ENCODE peak calls at places on chromosomes 3 and 15, in seven cellular contexts. N, E, I, R, D, X and Z are unnamed samples.

GRCh38 chr15:36501063-36501678 is 78.3 kb upstream of the CDIN1 start:
- DNase-seq in R (peak), D (no peak), E (peak), X (no peak), N (peak), I (peak), Z (peak)

GRCh38 chr15:61404567-61404966 is 175.5 kb upstream of the RORA start:
- DNase-seq in X (no peak), D (no peak), N (no peak), E (no peak), I (peak), R (no peak), Z (no peak)

GRCh38 chr15:31485911-31486461 is 159.4 kb downstream of the KLF13 start:
- DNase-seq in R (no peak), X (peak), E (peak), N (no peak), D (no peak), I (no peak), Z (no peak)

GRCh38 chr3:170689218-170689874 is 103.5 kb upstream of the SLC7A14 start:
- DNase-seq in E (peak), D (no peak), R (peak), I (peak), X (no peak), N (peak), Z (no peak)

GRCh38 chr3:65348596-65348995 is 660.8 kb upstream of the ADAMTS9 start:
- DNase-seq in R (no peak), E (peak), N (no peak), D (no peak), X (no peak), I (no peak), Z (no peak)

GRCh38 chr3:13712682-13713180 is 163.8 kb downstream of the FBLN2 start:
- DNase-seq in R (no peak), N (no peak), X (peak), D (no peak), E (no peak), I (no peak), Z (no peak)

GRCh38 chr3:133991637-133992036 is 38.1 kb downstream of the SLCO2A1 start:
- DNase-seq in I (peak), X (no peak), E (peak), N (no peak), R (no peak), D (no peak), Z (no peak)

GRCh38 chr3:146750196-146750595 is 145.1 kb upstream of the PLSCR5 start:
- DNase-seq in D (no peak), X (no peak), R (no peak), E (peak), N (no peak), I (peak), Z (no peak)

GRCh38 chr15:72979308-72979707 is 73.0 kb upstream of the NEO1 start:
- DNase-seq in X (no peak), E (no peak), R (no peak), D (no peak), I (no peak), N (no peak), Z (no peak)

GRCh38 chr3:177371903-177372302 is 174.6 kb upstream of the TBL1XR1 start:
- DNase-seq in N (no peak), R (no peak), I (no peak), D (no peak), X (no peak), E (no peak), Z (no peak)

GRCh38 chr15:64581408-64581761 is 121.0 kb downstream of the ZNF609 start:
- DNase-seq in R (no peak), I (no peak), D (no peak), N (no peak), X (no peak), E (no peak), Z (no peak)

GRCh38 chr15:49421991-49422390 is 1.1 kb upstream of the FGF7 start:
- DNase-seq in I (peak), R (peak), X (no peak), E (peak), N (peak), D (no peak), Z (peak)

GRCh38 chr3:12004741-12005513 is 739 bp downstream of the SYN2 start:
- DNase-seq in X (peak), I (no peak), N (no peak), E (no peak), D (no peak), R (peak), Z (peak)

GRCh38 chr15:90200534-90201139 is 493 bp upstream of the SEMA4B start:
- DNase-seq in R (no peak), N (no peak), E (no peak), I (no peak), D (no peak), X (no peak), Z (no peak)

GRCh38 chr3:112132975-112133448 is at the start of gene GCSAM:
- DNase-seq in E (no peak), R (peak), X (no peak), I (peak), D (peak), N (no peak), Z (no peak)

GRCh38 chr3:120033594-120033993 is 60.7 kb downstream of the GSK3B start:
- DNase-seq in X (no peak), I (no peak), E (no peak), N (no peak), R (no peak), D (no peak), Z (no peak)

GRCh38 chr15:101723161-101723873 is 956 bp downstream of the TARS3 start:
- DNase-seq in X (no peak), D (peak), I (no peak), R (peak), N (peak), E (peak), Z (no peak)

GRCh38 chr3:148512648-148513047 is 185.1 kb upstream of the AGTR1 start:
- DNase-seq in D (no peak), E (peak), I (no peak), N (no peak), X (no peak), R (no peak), Z (no peak)

GRCh38 chr15:70281811-70282307 is 184.1 kb upstream of the TLE3 start:
- DNase-seq in R (peak), D (no peak), I (peak), X (no peak), N (no peak), E (peak), Z (no peak)

GRCh38 chr3:23232879-23233278 is 29.8 kb downstream of the UBE2E2 start:
- DNase-seq in N (no peak), R (no peak), I (no peak), D (no peak), E (no peak), X (no peak), Z (no peak)